ENCODE peak calls at places on chromosomes 4 and X, in nine cellular contexts. P, J, V, H, B, M, U, S and C are unnamed samples.

GRCh38 chrX:4710618-4711433 is 997.4 kb upstream of the PRKX start:
- DNase-seq in P (no peak), J (peak), V (peak), H (no peak), B (peak), M (no peak), U (no peak), S (no peak), C (no peak)

GRCh38 chr4:138037716-138038115 is 204.4 kb downstream of the SLC7A11 start:
- DNase-seq in P (no peak), J (no peak), V (no peak), H (no peak), B (peak), M (no peak), U (no peak), S (no peak), C (no peak)

GRCh38 chr4:124278477-124278876 is 434.1 kb downstream of the ANKRD50 start:
- DNase-seq in P (no peak), J (no peak), V (no peak), H (no peak), B (peak), M (no peak), U (no peak), S (no peak), C (no peak)

GRCh38 chrX:22081475-22082092 is 49.5 kb downstream of the PHEX start:
- DNase-seq in P (peak), J (no peak), V (no peak), H (peak), B (peak), M (peak), U (no peak), S (no peak), C (peak)

GRCh38 chrX:1418901-1419544 is 27.1 kb upstream of the SLC25A6 start:
- DNase-seq in P (no peak), J (no peak), V (no peak), H (no peak), B (no peak), M (no peak), U (no peak), S (no peak), C (no peak)

GRCh38 chr4:17058506-17058905 is 160.1 kb upstream of the LDB2 start:
- DNase-seq in P (no peak), J (no peak), V (no peak), H (no peak), B (no peak), M (no peak), U (peak), S (no peak), C (no peak)

GRCh38 chrX:69616520-69617203 is 749 bp downstream of the EDA start:
- DNase-seq in P (no peak), J (peak), V (no peak), H (no peak), B (no peak), M (peak), U (no peak), S (no peak), C (peak)

GRCh38 chr4:74357965-74358364 is 7.0 kb upstream of the EREG start:
- DNase-seq in P (no peak), J (no peak), V (no peak), H (no peak), B (no peak), M (no peak), U (no peak), S (no peak), C (no peak)

GRCh38 chr4:88320780-88321373 is 36.5 kb upstream of the PPM1K start:
- DNase-seq in P (no peak), J (peak), V (peak), H (no peak), B (peak), M (no peak), U (no peak), S (no peak), C (no peak)

GRCh38 chrX:45801554-45801953 is 600.9 kb upstream of the DIPK2B start:
- DNase-seq in P (peak), J (no peak), V (no peak), H (no peak), B (peak), M (peak), U (no peak), S (no peak), C (no peak)

GRCh38 chr4:30413915-30414314 is 306.3 kb upstream of the PCDH7 start:
- DNase-seq in P (no peak), J (no peak), V (no peak), H (no peak), B (no peak), M (no peak), U (no peak), S (no peak), C (no peak)

GRCh38 chr4:28310926-28311325 is 1450.3 kb downstream of the STIM2 start:
- DNase-seq in P (no peak), J (no peak), V (no peak), H (no peak), B (no peak), M (no peak), U (no peak), S (no peak), C (no peak)

GRCh38 chrX:5646818-5647217 is 581.8 kb downstream of the NLGN4X start:
- DNase-seq in P (no peak), J (peak), V (peak), H (no peak), B (no peak), M (no peak), U (no peak), S (no peak), C (no peak)

GRCh38 chr4:120718979-120719566 is 203.5 kb downstream of the PRDM5 start:
- DNase-seq in P (no peak), J (no peak), V (no peak), H (peak), B (peak), M (peak), U (no peak), S (no peak), C (no peak)

GRCh38 chr4:140816806-140817205 is 60.6 kb upstream of the TBC1D9 start:
- DNase-seq in P (no peak), J (no peak), V (no peak), H (no peak), B (no peak), M (no peak), U (no peak), S (no peak), C (no peak)

GRCh38 chrX:130091976-130092522 is 18.2 kb downstream of the ELF4 start:
- DNase-seq in P (peak), J (peak), V (peak), H (peak), B (no peak), M (no peak), U (no peak), S (no peak), C (peak)

GRCh38 chr4:110614981-110615365 is 7.9 kb downstream of the PITX2 start:
- DNase-seq in P (no peak), J (no peak), V (no peak), H (no peak), B (no peak), M (no peak), U (no peak), S (no peak), C (no peak)

GRCh38 chr4:6693274-6694176 is at the start of gene S100P:
- DNase-seq in P (no peak), J (no peak), V (no peak), H (no peak), B (no peak), M (no peak), U (no peak), S (no peak), C (no peak)

GRCh38 chr4:75593393-75593792 is 36.9 kb downstream of the CDKL2 start:
- DNase-seq in P (no peak), J (no peak), V (no peak), H (no peak), B (no peak), M (no peak), U (no peak), S (no peak), C (no peak)

GRCh38 chr4:186871856-186872255 is 148.2 kb upstream of the FAT1 start:
- DNase-seq in P (no peak), J (no peak), V (no peak), H (no peak), B (no peak), M (no peak), U (no peak), S (no peak), C (no peak)

GRCh38 chr4:75724867-75725724 is 719 bp downstream of the USO1 start:
- DNase-seq in P (peak), J (peak), V (peak), H (peak), B (peak), M (peak), U (peak), S (no peak), C (peak)

GRCh38 chr4:170700064-170700463 is 610.3 kb upstream of the AADAT start:
- DNase-seq in P (no peak), J (no peak), V (no peak), H (no peak), B (no peak), M (no peak), U (no peak), S (no peak), C (no peak)

GRCh38 chr4:70706516-70706915 is 15.2 kb upstream of the RUFY3 start:
- DNase-seq in P (no peak), J (no peak), V (no peak), H (no peak), B (peak), M (no peak), U (no peak), S (no peak), C (no peak)

GRCh38 chrX:74291577-74291963 is 12.4 kb upstream of the ZCCHC13 start:
- DNase-seq in P (no peak), J (peak), V (no peak), H (no peak), B (no peak), M (no peak), U (no peak), S (no peak), C (no peak)

GRCh38 chrX:156008915-156009314 is 11.4 kb downstream of the IL9R start:
- DNase-seq in P (no peak), J (no peak), V (no peak), H (no peak), B (no peak), M (no peak), U (no peak), S (peak), C (no peak)

GRCh38 chr4:74408639-74409038 is 36.3 kb upstream of the AREG start:
- DNase-seq in P (no peak), J (no peak), V (no peak), H (no peak), B (no peak), M (no peak), U (no peak), S (no peak), C (no peak)

GRCh38 chrX:153999359-154000037 is 20.2 kb downstream of the IRAK1 start:
- DNase-seq in P (no peak), J (no peak), V (no peak), H (no peak), B (no peak), M (no peak), U (no peak), S (no peak), C (no peak)

GRCh38 chr4:151922811-151923210 is 162.0 kb upstream of the GATB start:
- DNase-seq in P (no peak), J (no peak), V (no peak), H (no peak), B (no peak), M (peak), U (no peak), S (peak), C (no peak)

GRCh38 chrX:37926700-37927099 is 79.3 kb upstream of the DYNLT3 start:
- DNase-seq in P (no peak), J (no peak), V (no peak), H (peak), B (peak), M (peak), U (no peak), S (no peak), C (no peak)